ENCODE peak calls at places on chromosome 3, in four cellular contexts. S is fibroblast of lung, I is PC-3, D is Karpas-422. V is an unnamed sample.

GRCh38 chr3:10583798-10584708 is 78.7 kb upstream of the ATP2B2 start:
- DNase-seq in S (no peak), I (no peak), D (no peak), V (no peak)

GRCh38 chr3:183587337-183587736 is 31.8 kb upstream of the KLHL6 start:
- DNase-seq in S (no peak), I (no peak), D (no peak), V (peak; percentile 86)

GRCh38 chr3:196707566-196707965 is 4.5 kb downstream of the CEP19 start:
- DNase-seq in S (no peak), I (no peak), D (no peak), V (no peak)

GRCh38 chr3:101379695-101380376 is 59.5 kb upstream of the IMPG2 start:
- DNase-seq in S (no peak), I (no peak), D (peak; percentile 64), V (peak; percentile 35)

GRCh38 chr3:14561051-14561634 is 21.0 kb upstream of the GRIP2 start:
- DNase-seq in S (no peak), I (peak; percentile 25), D (no peak), V (no peak)

GRCh38 chr3:126378341-126378751 is 16.4 kb upstream of the CFAP100 start:
- DNase-seq in S (no peak), I (no peak), D (no peak), V (no peak)

GRCh38 chr3:71010731-71011455 is 572.6 kb downstream of the FOXP1 start:
- DNase-seq in S (no peak), I (no peak), D (peak; percentile 63), V (peak; percentile 55)

GRCh38 chr3:68059628-68060027 is 405.2 kb upstream of the SUCLG2 start:
- DNase-seq in S (no peak), I (no peak), D (no peak), V (no peak)

GRCh38 chr3:97823503-97824004 is 1.7 kb downstream of the CRYBG3 start:
- DNase-seq in S (peak; percentile 11), I (no peak), D (no peak), V (no peak)

GRCh38 chr3:104425416-104425815 is 941.3 kb upstream of the ALCAM start:
- DNase-seq in S (no peak), I (no peak), D (no peak), V (no peak)

GRCh38 chr3:186902154-186902553 is 28.2 kb upstream of the ST6GAL1 start:
- DNase-seq in S (no peak), I (no peak), D (no peak), V (no peak)

GRCh38 chr3:189739396-189739795 is 108.2 kb downstream of the TP63 start:
- DNase-seq in S (no peak), I (no peak), D (no peak), V (no peak)

GRCh38 chr3:192033246-192033645 is 572.3 kb downstream of the PYDC2 start:
- DNase-seq in S (no peak), I (no peak), D (no peak), V (no peak)

GRCh38 chr3:116302087-116302747 is 143.1 kb downstream of the LSAMP start:
- DNase-seq in S (peak; percentile 52), I (peak; percentile 23), D (no peak), V (no peak)

GRCh38 chr3:169454823-169455222 is 208.7 kb downstream of the MECOM start:
- DNase-seq in S (peak; percentile 80), I (peak; percentile 82), D (no peak), V (no peak)

GRCh38 chr3:169334994-169335393 is 328.5 kb downstream of the MECOM start:
- DNase-seq in S (peak; percentile 9), I (no peak), D (no peak), V (no peak)

GRCh38 chr3:109018828-109019227 is 65.1 kb upstream of the GUCA1C start:
- DNase-seq in S (no peak), I (peak; percentile 35), D (peak; percentile 62), V (peak; percentile 0)

GRCh38 chr3:39414421-39414907 is 7.9 kb downstream of the RPSA start:
- DNase-seq in S (peak; percentile 19), I (no peak), D (peak; percentile 67), V (peak; percentile 38)

GRCh38 chr3:58667229-58667628 is 655 bp upstream of the FAM3D start:
- DNase-seq in S (no peak), I (no peak), D (no peak), V (no peak)

GRCh38 chr3:167919590-167919989 is 176.1 kb downstream of the GOLIM4 start:
- DNase-seq in S (no peak), I (no peak), D (no peak), V (no peak)

GRCh38 chr3:536417-536813 is 339.9 kb downstream of the CHL1 start:
- DNase-seq in S (no peak), I (no peak), D (no peak), V (no peak)

GRCh38 chr3:150761831-150762661 is 923 bp downstream of the SIAH2 start:
- DNase-seq in S (peak; percentile 64), I (peak; percentile 64), D (peak; percentile 77), V (peak; percentile 34)

GRCh38 chr3:23094890-23095462 is 108.2 kb upstream of the UBE2E2 start:
- DNase-seq in S (peak; percentile 57), I (peak; percentile 97), D (no peak), V (no peak)

GRCh38 chr3:66055319-66055718 is 16.6 kb upstream of the MAGI1 start:
- DNase-seq in S (no peak), I (no peak), D (no peak), V (no peak)

GRCh38 chr3:30623375-30623774 is 17.0 kb downstream of the TGFBR2 start:
- DNase-seq in S (no peak), I (no peak), D (no peak), V (no peak)

GRCh38 chr3:135159848-135160247 is 364.8 kb downstream of the EPHB1 start:
- DNase-seq in S (no peak), I (no peak), D (no peak), V (no peak)

GRCh38 chr3:142224482-142225072 is 808 bp downstream of the GK5 start:
- DNase-seq in S (peak; percentile 10), I (no peak), D (no peak), V (no peak)

GRCh38 chr3:22886394-22886793 is 316.7 kb upstream of the UBE2E2 start:
- DNase-seq in S (no peak), I (no peak), D (no peak), V (no peak)

GRCh38 chr3:126638790-126639189 is 16.1 kb downstream of the TXNRD3 start:
- DNase-seq in S (no peak), I (no peak), D (no peak), V (no peak)

GRCh38 chr3:14836049-14836468 is 17.3 kb downstream of the FGD5 start:
- DNase-seq in S (peak; percentile 40), I (no peak), D (no peak), V (no peak)

GRCh38 chr3:14461748-14462324 is 59.4 kb downstream of the SLC6A6 start:
- DNase-seq in S (peak; percentile 81), I (peak; percentile 74), D (peak; percentile 50), V (peak; percentile 53)

GRCh38 chr3:168121175-168121853 is 25.6 kb upstream of the GOLIM4 start:
- DNase-seq in S (peak; percentile 47), I (no peak), D (no peak), V (no peak)

GRCh38 chr3:135491478-135491877 is 474.1 kb upstream of the PPP2R3A start:
- DNase-seq in S (no peak), I (no peak), D (no peak), V (no peak)

GRCh38 chr3:183503738-183504137 is 51.8 kb downstream of the KLHL6 start:
- DNase-seq in S (no peak), I (no peak), D (no peak), V (no peak)

GRCh38 chr3:177381070-177381469 is 183.8 kb upstream of the TBL1XR1 start:
- DNase-seq in S (no peak), I (no peak), D (no peak), V (no peak)

GRCh38 chr3:174218011-174218410 is 641.1 kb upstream of the NAALADL2 start:
- DNase-seq in S (no peak), I (peak; percentile 56), D (no peak), V (no peak)

GRCh38 chr3:71955549-71956373 is 170.8 kb upstream of the PROK2 start:
- DNase-seq in S (peak; percentile 85), I (peak; percentile 85), D (peak; percentile 72), V (peak; percentile 66)

GRCh38 chr3:52844290-52844985 is 9.6 kb upstream of the MUSTN1 start:
- DNase-seq in S (no peak), I (no peak), D (no peak), V (no peak)

GRCh38 chr3:52846427-52846983 is 11.7 kb upstream of the MUSTN1 start:
- DNase-seq in S (no peak), I (no peak), D (no peak), V (no peak)

GRCh38 chr3:52843881-52844280 is 9.1 kb upstream of the MUSTN1 start:
- DNase-seq in S (no peak), I (no peak), D (no peak), V (no peak)

GRCh38 chr3:52845691-52846426 is 11.0 kb upstream of the MUSTN1 start:
- DNase-seq in S (no peak), I (no peak), D (peak; percentile 59), V (peak; percentile 22)

GRCh38 chr3:52845157-52845556 is 10.3 kb upstream of the MUSTN1 start:
- DNase-seq in S (peak; percentile 68), I (no peak), D (no peak), V (no peak)
- H3K4me3 ChIP-seq in S (no peak overlapping the region), I (no peak overlapping the region), D (no peak overlapping the region), V (no peak overlapping the region)

DNA sequence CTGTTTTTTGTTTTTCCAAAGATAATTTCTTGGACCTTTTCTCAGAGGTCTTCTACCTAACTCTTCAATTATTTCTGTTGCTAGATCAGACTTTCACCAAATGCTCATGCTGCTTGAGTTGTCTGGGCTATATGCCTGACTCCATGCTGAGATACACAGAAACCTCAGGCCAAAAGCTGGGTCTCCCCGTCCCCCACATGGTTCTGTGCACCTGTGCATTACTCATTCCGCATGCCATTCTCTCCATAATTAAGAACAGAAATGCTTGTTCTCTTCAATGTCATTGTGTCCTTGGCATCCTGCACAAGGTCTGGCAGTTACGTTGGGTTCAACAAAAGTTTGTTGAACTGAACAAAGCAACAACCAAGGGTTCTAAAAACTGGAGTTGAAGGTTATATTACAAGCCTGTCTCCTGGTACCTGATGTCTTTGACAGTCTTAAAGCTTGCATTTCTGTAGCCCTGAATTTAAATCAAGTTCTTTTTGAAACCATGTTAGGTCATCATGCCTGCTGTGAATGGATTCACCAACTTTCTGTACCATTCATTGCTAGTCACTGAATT is 177.5 kb downstream of the FNDC3B start:
- DNase-seq in S (no peak), I (no peak), D (no peak), V (no peak)
- H3K4me1 ChIP-seq in S (peaks cover 15% of the 10 kb centered on the region), I (peaks cover 48% of the 10 kb centered on the region), D (no peaks in the 10 kb centered on the region), V (no peaks in the 10 kb centered on the region)

DNA sequence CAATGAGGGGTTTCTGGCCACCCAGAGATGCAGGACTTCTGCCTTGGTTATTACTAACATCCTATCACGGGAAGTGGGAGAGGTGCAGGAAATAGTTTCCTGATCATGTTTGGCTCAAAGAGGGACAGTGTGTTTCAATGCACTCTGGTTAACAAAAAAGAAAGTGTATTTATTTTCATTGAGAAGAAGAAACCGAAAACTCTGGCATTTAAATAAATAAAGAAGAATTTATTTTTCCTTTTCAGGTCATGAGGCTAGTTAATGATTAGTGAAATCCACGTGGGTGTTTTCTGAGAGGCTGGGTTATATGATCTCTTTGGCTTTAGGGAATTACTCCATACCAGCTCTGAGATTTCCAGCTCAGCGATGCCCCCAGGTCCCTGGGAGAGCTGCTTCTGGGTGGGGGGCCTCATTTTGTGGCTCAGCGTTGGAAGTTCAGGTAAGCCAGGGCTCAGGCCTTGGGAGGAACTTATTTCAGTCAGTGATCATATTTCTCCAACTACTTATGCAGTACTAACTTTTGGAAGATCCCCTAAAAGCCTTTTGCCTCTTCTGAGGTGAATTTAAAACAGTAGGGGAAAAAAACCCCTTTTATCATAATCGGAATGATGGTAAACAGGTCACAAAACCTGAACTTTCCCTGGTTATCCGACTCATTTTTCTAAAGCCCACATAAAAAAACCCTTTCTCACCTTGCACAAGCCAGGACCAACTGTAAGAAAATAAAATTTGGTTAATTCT is at the start of gene PLA1A:
- DNase-seq in S (no peak), I (peak; percentile 8), D (no peak), V (no peak)
- H2AFZ ChIP-seq in S (no peak within 1 kb of the TSS), I (peak within 1 kb of the TSS; percentile 29), D (no peak within 1 kb of the TSS), V (no peak within 1 kb of the TSS)

GRCh38 chr3:49387721-49388120 is 24.1 kb downstream of the RHOA start:
- DNase-seq in S (no peak), I (peak; percentile 83), D (no peak), V (no peak)
- H3K4me3 ChIP-seq in S (no peak overlapping the region), I (no peak overlapping the region), D (no peak overlapping the region), V (no peak overlapping the region)

V was measured in OCI-LY7.